ENCODE peak calls at places on chromosomes 7 and 10, in five cellular contexts. H is hepatocyte, Y is transverse colon, D is EL, G is ureter. F is an unnamed sample.

GRCh38 chr10:121598261-121599249 is at the start of gene FGFR2:
- DNase-seq in H (peak; percentile 95), Y (peak; percentile 88), D (peak; percentile 16), G (peak; percentile 88), F (peak; percentile 23)

GRCh38 chr7:11754933-11755332 is 77.1 kb downstream of the THSD7A start:
- DNase-seq in H (no peak), Y (no peak), D (no peak), G (no peak), F (no peak)

GRCh38 chr10:22824984-22825383 is 102.9 kb upstream of the ARMC3 start:
- DNase-seq in H (no peak), Y (no peak), D (peak; percentile 82), G (no peak), F (no peak)

GRCh38 chr10:86868353-86868752 is 89.1 kb downstream of the MMRN2 start:
- DNase-seq in H (peak; percentile 80), Y (no peak), D (no peak), G (no peak), F (no peak)

GRCh38 chr7:46123-46829 is 146.1 kb upstream of the FAM20C start:
- DNase-seq in H (no peak), Y (peak; percentile 4), D (no peak), G (peak; percentile 17), F (no peak)

GRCh38 chr7:35015346-35015859 is 21.9 kb downstream of the DPY19L1 start:
- DNase-seq in H (no peak), Y (no peak), D (no peak), G (no peak), F (no peak)

GRCh38 chr10:101227765-101228681 is 1.2 kb downstream of the LBX1 start:
- DNase-seq in H (no peak), Y (no peak), D (no peak), G (no peak), F (no peak)

GRCh38 chr10:73644015-73644743 is 2.9 kb upstream of the MYOZ1 start:
- DNase-seq in H (peak; percentile 82), Y (peak; percentile 64), D (peak; percentile 72), G (peak; percentile 66), F (peak; percentile 54)

GRCh38 chr10:1100691-1101368 is 44.6 kb downstream of the WDR37 start:
- DNase-seq in H (no peak), Y (no peak), D (no peak), G (no peak), F (no peak)

GRCh38 chr10:21292763-21293517 is 232.5 kb downstream of the SKIDA1 start:
- DNase-seq in H (peak; percentile 68), Y (peak; percentile 13), D (peak; percentile 98), G (peak; percentile 65), F (no peak)

GRCh38 chr10:71433116-71433982 is 36.6 kb downstream of the CDH23 start:
- DNase-seq in H (no peak), Y (no peak), D (no peak), G (peak; percentile 36), F (no peak)

GRCh38 chr10:119246862-119247549 is 39.6 kb downstream of the GRK5 start:
- DNase-seq in H (no peak), Y (no peak), D (peak; percentile 96), G (no peak), F (no peak)

GRCh38 chr10:102065561-102066420 is 642 bp downstream of the HPS6 start:
- DNase-seq in H (peak; percentile 64), Y (peak; percentile 35), D (peak; percentile 30), G (no peak), F (peak; percentile 23)

GRCh38 chr7:33716581-33717477 is 188.5 kb upstream of the BMPER start:
- DNase-seq in H (peak; percentile 69), Y (no peak), D (peak; percentile 65), G (no peak), F (no peak)

GRCh38 chr7:28542410-28542809 is 130.1 kb downstream of the CREB5 start:
- DNase-seq in H (no peak), Y (no peak), D (no peak), G (no peak), F (no peak)

GRCh38 chr7:48250441-48250951 is 79.2 kb downstream of the ABCA13 start:
- DNase-seq in H (no peak), Y (no peak), D (peak; percentile 51), G (no peak), F (no peak)

GRCh38 chr7:30365626-30366025 is 81.2 kb downstream of the ZNRF2 start:
- DNase-seq in H (no peak), Y (no peak), D (peak; percentile 23), G (no peak), F (no peak)

GRCh38 chr10:11838298-11838852 is 15.2 kb downstream of the PROSER2 start:
- DNase-seq in H (no peak), Y (no peak), D (no peak), G (no peak), F (no peak)

GRCh38 chr10:26528715-26529393 is 90.7 kb downstream of the APBB1IP start:
- DNase-seq in H (no peak), Y (no peak), D (no peak), G (no peak), F (no peak)

GRCh38 chr10:16867556-16867955 is 50.3 kb upstream of the RSU1 start:
- DNase-seq in H (no peak), Y (no peak), D (peak; percentile 58), G (no peak), F (no peak)

GRCh38 chr7:137954614-137955013 is 47.3 kb downstream of the CREB3L2 start:
- DNase-seq in H (no peak), Y (no peak), D (no peak), G (no peak), F (no peak)